ENCODE peak calls at places on chromosome 20, in eight cellular contexts. One of them, this sample, is unnamed.
A peak's percentile ranks its signal among the peaks of the same experiment; 100 is the strongest.

GRCh38 chr20:47455133-47456040 is 46.3 kb upstream of the NCOA3 start:
- DNase-seq in GM12878: no peak
- DNase-seq in esophagus muscularis mucosa: no peak
- DNase-seq in K562: no peak
- DNase-seq in tibial nerve: no peak
- DNase-seq in stomach: no peak
- DNase-seq in A549: peak; percentile 35
- DNase-seq in HepG2: peak; percentile 100
- DNase-seq in this sample: no peak

GRCh38 chr20:2402271-2402980 is 21.7 kb downstream of the TGM6 start:
- DNase-seq in GM12878: no peak
- DNase-seq in esophagus muscularis mucosa: peak; percentile 82
- DNase-seq in K562: no peak
- DNase-seq in tibial nerve: no peak
- DNase-seq in stomach: no peak
- DNase-seq in A549: peak; percentile 58
- DNase-seq in HepG2: peak; percentile 34
- DNase-seq in this sample: peak; percentile 6

GRCh38 chr20:51350941-51351631 is 191.4 kb downstream of the NFATC2 start:
- DNase-seq in GM12878: no peak
- DNase-seq in esophagus muscularis mucosa: no peak
- DNase-seq in K562: no peak
- DNase-seq in tibial nerve: no peak
- DNase-seq in stomach: no peak
- DNase-seq in A549: no peak
- DNase-seq in HepG2: no peak
- DNase-seq in this sample: peak; percentile 11

GRCh38 chr20:54585222-54585621 is 109.8 kb downstream of the DOK5 start:
- DNase-seq in GM12878: no peak
- DNase-seq in esophagus muscularis mucosa: no peak
- DNase-seq in K562: no peak
- DNase-seq in tibial nerve: no peak
- DNase-seq in stomach: no peak
- DNase-seq in A549: no peak
- DNase-seq in HepG2: no peak
- DNase-seq in this sample: no peak

GRCh38 chr20:48047453-48047852 is 262.2 kb upstream of the SULF2 start:
- DNase-seq in GM12878: no peak
- DNase-seq in esophagus muscularis mucosa: no peak
- DNase-seq in K562: no peak
- DNase-seq in tibial nerve: no peak
- DNase-seq in stomach: no peak
- DNase-seq in A549: no peak
- DNase-seq in HepG2: no peak
- DNase-seq in this sample: no peak

GRCh38 chr20:22389836-22390542 is 194.4 kb downstream of the FOXA2 start:
- DNase-seq in GM12878: no peak
- DNase-seq in esophagus muscularis mucosa: no peak
- DNase-seq in K562: peak; percentile 59
- DNase-seq in tibial nerve: no peak
- DNase-seq in stomach: peak; percentile 61
- DNase-seq in A549: peak; percentile 76
- DNase-seq in HepG2: peak; percentile 46
- DNase-seq in this sample: no peak

GRCh38 chr20:23049933-23050838 is 714 bp upstream of the THBD start:
- DNase-seq in GM12878: no peak
- DNase-seq in esophagus muscularis mucosa: no peak
- DNase-seq in K562: no peak
- DNase-seq in tibial nerve: peak; percentile 21
- DNase-seq in stomach: peak; percentile 71
- DNase-seq in A549: peak; percentile 72
- DNase-seq in HepG2: no peak
- DNase-seq in this sample: peak; percentile 72

GRCh38 chr20:50282592-50283241 is 92.1 kb downstream of the CEBPB start:
- DNase-seq in GM12878: no peak
- DNase-seq in esophagus muscularis mucosa: no peak
- DNase-seq in K562: no peak
- DNase-seq in tibial nerve: no peak
- DNase-seq in stomach: no peak
- DNase-seq in A549: no peak
- DNase-seq in HepG2: no peak
- DNase-seq in this sample: no peak

GRCh38 chr20:53195882-53196610 is 223.9 kb downstream of the TSHZ2 start:
- DNase-seq in GM12878: no peak
- DNase-seq in esophagus muscularis mucosa: no peak
- DNase-seq in K562: no peak
- DNase-seq in tibial nerve: no peak
- DNase-seq in stomach: no peak
- DNase-seq in A549: no peak
- DNase-seq in HepG2: no peak
- DNase-seq in this sample: no peak

GRCh38 chr20:7843613-7844012 is 96.6 kb downstream of the HAO1 start:
- DNase-seq in GM12878: no peak
- DNase-seq in esophagus muscularis mucosa: no peak
- DNase-seq in K562: no peak
- DNase-seq in tibial nerve: peak; percentile 64
- DNase-seq in stomach: no peak
- DNase-seq in A549: no peak
- DNase-seq in HepG2: no peak
- DNase-seq in this sample: peak; percentile 75

GRCh38 chr20:23700931-23701330 is 12.1 kb upstream of the CST4 start:
- DNase-seq in GM12878: no peak
- DNase-seq in esophagus muscularis mucosa: peak; percentile 42
- DNase-seq in K562: no peak
- DNase-seq in tibial nerve: no peak
- DNase-seq in stomach: no peak
- DNase-seq in A549: no peak
- DNase-seq in HepG2: no peak
- DNase-seq in this sample: no peak

GRCh38 chr20:11766961-11767360 is 150.7 kb upstream of the BTBD3 start:
- DNase-seq in GM12878: no peak
- DNase-seq in esophagus muscularis mucosa: no peak
- DNase-seq in K562: no peak
- DNase-seq in tibial nerve: no peak
- DNase-seq in stomach: no peak
- DNase-seq in A549: no peak
- DNase-seq in HepG2: no peak
- DNase-seq in this sample: no peak

GRCh38 chr20:11255455-11255854 is 581.7 kb upstream of the JAG1 start:
- DNase-seq in GM12878: no peak
- DNase-seq in esophagus muscularis mucosa: no peak
- DNase-seq in K562: no peak
- DNase-seq in tibial nerve: no peak
- DNase-seq in stomach: no peak
- DNase-seq in A549: no peak
- DNase-seq in HepG2: no peak
- DNase-seq in this sample: no peak

GRCh38 chr20:6079011-6079410 is 25.2 kb upstream of the LRRN4 start:
- DNase-seq in GM12878: no peak
- DNase-seq in esophagus muscularis mucosa: no peak
- DNase-seq in K562: no peak
- DNase-seq in tibial nerve: no peak
- DNase-seq in stomach: no peak
- DNase-seq in A549: no peak
- DNase-seq in HepG2: no peak
- DNase-seq in this sample: no peak

GRCh38 chr20:35826361-35826760 is 54.5 kb downstream of the PHF20 start:
- DNase-seq in GM12878: no peak
- DNase-seq in esophagus muscularis mucosa: no peak
- DNase-seq in K562: no peak
- DNase-seq in tibial nerve: no peak
- DNase-seq in stomach: no peak
- DNase-seq in A549: no peak
- DNase-seq in HepG2: no peak
- DNase-seq in this sample: no peak

GRCh38 chr20:2920473-2920872 is 47.2 kb downstream of the PTPRA start:
- DNase-seq in GM12878: no peak
- DNase-seq in esophagus muscularis mucosa: no peak
- DNase-seq in K562: no peak
- DNase-seq in tibial nerve: no peak
- DNase-seq in stomach: no peak
- DNase-seq in A549: no peak
- DNase-seq in HepG2: no peak
- DNase-seq in this sample: no peak

GRCh38 chr20:8424010-8424409 is 291.9 kb downstream of the PLCB1 start:
- DNase-seq in GM12878: no peak
- DNase-seq in esophagus muscularis mucosa: no peak
- DNase-seq in K562: no peak
- DNase-seq in tibial nerve: no peak
- DNase-seq in stomach: no peak
- DNase-seq in A549: no peak
- DNase-seq in HepG2: no peak
- DNase-seq in this sample: no peak

GRCh38 chr20:43804781-43805180 is 78.0 kb upstream of the GTSF1L start:
- DNase-seq in GM12878: no peak
- DNase-seq in esophagus muscularis mucosa: no peak
- DNase-seq in K562: no peak
- DNase-seq in tibial nerve: no peak
- DNase-seq in stomach: no peak
- DNase-seq in A549: no peak
- DNase-seq in HepG2: no peak
- DNase-seq in this sample: no peak

GRCh38 chr20:61520761-61521460 is 268.9 kb downstream of the CDH4 start:
- DNase-seq in GM12878: no peak
- DNase-seq in esophagus muscularis mucosa: no peak
- DNase-seq in K562: peak; percentile 34
- DNase-seq in tibial nerve: peak; percentile 34
- DNase-seq in stomach: no peak
- DNase-seq in A549: no peak
- DNase-seq in HepG2: no peak
- DNase-seq in this sample: no peak

DNA sequence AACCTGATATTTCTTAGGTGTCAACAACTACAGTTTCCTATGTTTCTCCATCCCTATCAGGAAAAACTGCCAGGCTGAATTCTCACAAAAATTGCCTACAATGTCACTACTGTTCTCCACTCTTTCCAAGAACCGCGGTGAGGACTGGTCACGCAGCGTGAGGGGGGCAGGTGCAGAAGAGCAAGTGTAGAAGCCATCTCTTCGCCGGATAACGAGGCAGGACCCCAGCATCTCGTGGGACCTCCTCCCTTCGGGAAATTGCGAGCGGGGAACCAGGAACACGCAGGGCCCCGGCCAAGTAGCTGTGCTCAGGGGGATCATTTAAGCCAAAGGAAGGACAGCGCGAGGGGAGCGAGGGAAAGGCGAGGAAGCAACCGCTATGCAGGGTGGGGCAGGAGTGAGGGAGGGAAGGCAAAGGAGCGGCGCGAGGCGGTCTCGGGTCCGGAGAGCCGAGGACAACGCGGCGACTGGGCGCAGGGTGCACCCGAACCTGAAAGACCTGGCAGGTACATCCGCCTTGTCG is 593 bp downstream of the APMAP start:
- DNase-seq in GM12878: no peak
- DNase-seq in esophagus muscularis mucosa: no peak
- DNase-seq in K562: peak; percentile 28
- DNase-seq in tibial nerve: no peak
- DNase-seq in stomach: peak; percentile 33
- DNase-seq in A549: peak; percentile 28
- DNase-seq in HepG2: no peak
- DNase-seq in this sample: peak; percentile 71
- TF ChIP-seq EP300 in GM12878: no peak
- TF ChIP-seq EP300 in esophagus muscularis mucosa: no peak
- TF ChIP-seq EP300 in K562: no peak
- TF ChIP-seq EP300 in tibial nerve: no peak
- TF ChIP-seq EP300 in stomach: no peak
- TF ChIP-seq EP300 in A549: no peak
- TF ChIP-seq EP300 in HepG2: no peak
- TF ChIP-seq EP300 in this sample: no peak

GRCh38 chr20:33445881-33446615 is 2.5 kb upstream of the SNTA1 start:
- DNase-seq in GM12878: no peak
- DNase-seq in esophagus muscularis mucosa: no peak
- DNase-seq in K562: no peak
- DNase-seq in tibial nerve: no peak
- DNase-seq in stomach: no peak
- DNase-seq in A549: no peak
- DNase-seq in HepG2: no peak
- DNase-seq in this sample: no peak
- H3K27ac ChIP-seq in GM12878: no peak overlapping the region
- H3K27ac ChIP-seq in esophagus muscularis mucosa: no peak overlapping the region
- H3K27ac ChIP-seq in K562: no peak overlapping the region
- H3K27ac ChIP-seq in tibial nerve: no peak overlapping the region
- H3K27ac ChIP-seq in stomach: no peak overlapping the region
- H3K27ac ChIP-seq in A549: no peak overlapping the region
- H3K27ac ChIP-seq in HepG2: no peak overlapping the region
- H3K27ac ChIP-seq in this sample: no peak overlapping the region

GRCh38 chr20:63441777-63442493 is 30.5 kb downstream of the KCNQ2 start:
- DNase-seq in GM12878: peak; percentile 26
- DNase-seq in esophagus muscularis mucosa: no peak
- DNase-seq in K562: no peak
- DNase-seq in tibial nerve: peak; percentile 15
- DNase-seq in stomach: peak; percentile 73
- DNase-seq in A549: peak; percentile 57
- DNase-seq in HepG2: peak; percentile 58
- DNase-seq in this sample: no peak
- TF ChIP-seq CTCF in GM12878: peak; percentile 72
- TF ChIP-seq CTCF in esophagus muscularis mucosa: peak; percentile 33
- TF ChIP-seq CTCF in K562: no peak
- TF ChIP-seq CTCF in tibial nerve: no peak
- TF ChIP-seq CTCF in stomach: no peak
- TF ChIP-seq CTCF in A549: peak; percentile 14
- TF ChIP-seq CTCF in HepG2: peak; percentile 70
- TF ChIP-seq CTCF in this sample: no peak

DNA sequence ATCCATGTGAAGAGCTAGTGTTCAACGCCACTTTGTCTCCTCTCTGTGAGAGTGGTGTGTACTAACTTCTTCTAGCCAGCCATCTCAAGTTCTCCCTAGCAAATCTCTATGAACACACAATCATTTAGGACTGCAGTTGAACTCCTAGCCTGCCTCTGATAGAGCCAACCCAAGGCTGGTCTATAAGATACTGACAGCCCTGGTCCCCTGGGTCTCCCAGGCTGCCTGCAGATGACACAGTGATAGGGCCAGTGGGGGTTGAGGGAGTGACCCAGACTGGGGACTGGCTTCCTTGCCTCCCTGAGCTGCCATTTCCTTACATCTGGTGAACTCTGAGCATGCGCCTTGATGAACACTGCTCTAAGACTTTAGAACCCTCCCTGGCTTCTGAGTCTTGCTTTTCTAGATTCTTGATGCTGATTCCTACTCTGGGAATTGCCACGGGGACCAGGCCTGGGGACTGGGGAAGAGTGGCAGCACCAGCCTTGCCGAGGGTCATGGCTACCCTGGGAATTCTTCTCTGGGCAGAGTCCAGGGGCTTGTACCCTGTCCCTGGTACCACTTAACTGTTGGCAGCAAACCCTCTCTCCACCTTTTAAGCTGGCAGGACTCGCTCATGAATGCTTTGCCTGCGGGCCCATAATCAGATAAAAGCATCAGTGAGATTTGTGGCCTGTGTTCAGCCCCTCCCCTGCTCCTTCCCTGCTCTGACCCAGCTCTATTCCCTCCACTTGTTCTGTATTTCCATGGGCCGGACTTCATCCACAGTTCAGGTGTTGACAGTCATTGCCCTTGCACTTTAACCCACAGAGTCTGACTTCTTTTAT is 130.8 kb upstream of the CHD6 start:
- DNase-seq in GM12878: no peak
- DNase-seq in esophagus muscularis mucosa: peak; percentile 60
- DNase-seq in K562: peak; percentile 25
- DNase-seq in tibial nerve: no peak
- DNase-seq in stomach: no peak
- DNase-seq in A549: no peak
- DNase-seq in HepG2: no peak
- DNase-seq in this sample: no peak
- TF ChIP-seq EP300 in GM12878: no peak
- TF ChIP-seq EP300 in esophagus muscularis mucosa: no peak
- TF ChIP-seq EP300 in K562: no peak
- TF ChIP-seq EP300 in tibial nerve: no peak
- TF ChIP-seq EP300 in stomach: no peak
- TF ChIP-seq EP300 in A549: no peak
- TF ChIP-seq EP300 in HepG2: no peak
- TF ChIP-seq EP300 in this sample: no peak